ENCODE peak calls at places on chromosomes 13 and 19, in nine cellular contexts. A is tibial nerve; T is progenitor cell of endocrine pancreas; U is IMR-90; S is activated naive CD8-positive, alpha-beta T cell treated with anti-CD3 and anti-CD28 coated beads for 36 hours; M is neural progenitor cell; R is T-helper 2 cell; V is activated T-cell treated with anti-CD3 and anti-CD28 coated beads, Interleukin-2, amount 50 U/mL, for 4 hours; Q is CMK. I is an unnamed sample.

GRCh38 chr13:20270163-20270865 is 38.2 kb upstream of the GJB6 start:
- DNase-seq in R (no peak), S (no peak), T (no peak), U (no peak), Q (no peak), A (no peak), M (no peak), V (no peak), I (no peak)

GRCh38 chr13:42996584-42996983 is 4.5 kb upstream of the EPSTI1 start:
- DNase-seq in T (no peak), U (peak), M (no peak), V (no peak), R (peak), A (no peak), S (no peak), Q (no peak), I (no peak)

GRCh38 chr13:23741879-23742510 is 147.2 kb downstream of the MIPEP start:
- DNase-seq in S (no peak), R (no peak), M (peak), T (no peak), A (no peak), U (no peak), V (no peak), Q (no peak), I (no peak)

GRCh38 chr19:44846455-44847143 is 502 bp downstream of the NECTIN2 start:
- DNase-seq in V (no peak), M (peak), A (no peak), U (no peak), R (no peak), Q (no peak), S (no peak), T (peak), I (no peak)

GRCh38 chr13:40408602-40409001 is 257.8 kb downstream of the FOXO1 start:
- DNase-seq in T (no peak), A (no peak), V (no peak), M (no peak), R (no peak), Q (no peak), U (peak), S (no peak), I (no peak)

GRCh38 chr19:29263305-29264080 is 50.5 kb upstream of the UQCRFS1 start:
- DNase-seq in Q (no peak), V (peak), A (peak), T (peak), S (peak), M (peak), R (peak), U (peak), I (no peak)

GRCh38 chr19:47267350-47267759 is 7.3 kb upstream of the INAFM1 start:
- DNase-seq in T (no peak), V (no peak), M (no peak), U (no peak), A (no peak), R (no peak), S (no peak), Q (no peak), I (no peak)

GRCh38 chr13:34620073-34620858 is 321.8 kb upstream of the NBEA start:
- DNase-seq in V (no peak), A (no peak), T (no peak), S (no peak), M (no peak), Q (no peak), U (no peak), R (no peak), I (no peak)

GRCh38 chr13:105363747-105364177 is 1171.7 kb downstream of the EFNB2 start:
- DNase-seq in A (no peak), S (no peak), R (no peak), V (no peak), M (peak), Q (peak), U (no peak), T (no peak), I (no peak)

GRCh38 chr13:76890036-76890435 is 3.8 kb upstream of the KCTD12 start:
- DNase-seq in R (no peak), M (no peak), A (no peak), T (no peak), S (no peak), U (peak), V (no peak), Q (no peak), I (no peak)

GRCh38 chr19:48543121-48543710 is 8.8 kb upstream of the SULT2B1 start:
- DNase-seq in R (no peak), Q (peak), A (no peak), U (peak), S (no peak), V (no peak), T (no peak), M (no peak), I (no peak)

GRCh38 chr19:49272204-49272603 is 52.8 kb downstream of the SLC6A16 start:
- DNase-seq in U (peak), Q (no peak), M (no peak), S (no peak), T (no peak), A (no peak), R (no peak), V (no peak), I (no peak)

GRCh38 chr19:2695288-2695866 is 7.1 kb downstream of the GNG7 start:
- DNase-seq in A (no peak), Q (peak), V (no peak), S (no peak), R (no peak), T (no peak), M (no peak), U (no peak), I (no peak)

GRCh38 chr13:90375851-90376250 is 971.6 kb upstream of the MIR17HG start:
- DNase-seq in R (no peak), V (no peak), T (no peak), U (no peak), A (no peak), M (no peak), S (no peak), Q (no peak), I (no peak)

I was measured in iPS DF 19.7.